ENCODE peak calls at places on chromosome 1, in five cellular contexts. One of them, this sample, is unnamed.

GRCh38 chr1:24564695-24565094 is 8.8 kb downstream of the NCMAP start:
- DNase-seq in HEK293T: no peak
- DNase-seq in GM12878: no peak
- DNase-seq in SK-N-SH: no peak
- DNase-seq in HepG2: no peak
- DNase-seq in this sample: no peak

GRCh38 chr1:56911098-56911497 is 54.7 kb downstream of the C8B start:
- DNase-seq in HEK293T: no peak
- DNase-seq in GM12878: no peak
- DNase-seq in SK-N-SH: no peak
- DNase-seq in HepG2: peak
- DNase-seq in this sample: no peak

GRCh38 chr1:11845641-11846335 is 1.8 kb downstream of the NPPA start:
- DNase-seq in HEK293T: no peak
- DNase-seq in GM12878: no peak
- DNase-seq in SK-N-SH: peak
- DNase-seq in HepG2: peak
- DNase-seq in this sample: peak

GRCh38 chr1:40760984-40761383 is 22.6 kb upstream of the KCNQ4 start:
- DNase-seq in HEK293T: no peak
- DNase-seq in GM12878: no peak
- DNase-seq in SK-N-SH: no peak
- DNase-seq in HepG2: no peak
- DNase-seq in this sample: no peak

GRCh38 chr1:145782166-145783099 is 41.5 kb downstream of the RNF115 start:
- DNase-seq in HEK293T: no peak
- DNase-seq in GM12878: no peak
- DNase-seq in SK-N-SH: no peak
- DNase-seq in HepG2: peak
- DNase-seq in this sample: no peak

GRCh38 chr1:38578444-38578951 is 281.1 kb downstream of the RRAGC start:
- DNase-seq in HEK293T: no peak
- DNase-seq in GM12878: no peak
- DNase-seq in SK-N-SH: no peak
- DNase-seq in HepG2: no peak
- DNase-seq in this sample: no peak

GRCh38 chr1:167666416-167666815 is 36.4 kb downstream of the RCSD1 start:
- DNase-seq in HEK293T: no peak
- DNase-seq in GM12878: no peak
- DNase-seq in SK-N-SH: no peak
- DNase-seq in HepG2: no peak
- DNase-seq in this sample: no peak

GRCh38 chr1:103106426-103107321 is 1.6 kb downstream of the COL11A1 start:
- DNase-seq in HEK293T: peak
- DNase-seq in GM12878: no peak
- DNase-seq in SK-N-SH: peak
- DNase-seq in HepG2: peak
- DNase-seq in this sample: peak

GRCh38 chr1:244887281-244887680 is 22.9 kb upstream of the HNRNPU start:
- DNase-seq in HEK293T: no peak
- DNase-seq in GM12878: no peak
- DNase-seq in SK-N-SH: no peak
- DNase-seq in HepG2: no peak
- DNase-seq in this sample: no peak

GRCh38 chr1:242147096-242147976 is 148.4 kb upstream of the MAP1LC3C start:
- DNase-seq in HEK293T: no peak
- DNase-seq in GM12878: no peak
- DNase-seq in SK-N-SH: no peak
- DNase-seq in HepG2: no peak
- DNase-seq in this sample: no peak

GRCh38 chr1:51728611-51729155 is 111.8 kb downstream of the OSBPL9 start:
- DNase-seq in HEK293T: no peak
- DNase-seq in GM12878: no peak
- DNase-seq in SK-N-SH: peak
- DNase-seq in HepG2: no peak
- DNase-seq in this sample: no peak

GRCh38 chr1:33826311-33826710 is 37.6 kb upstream of the HMGB4 start:
- DNase-seq in HEK293T: no peak
- DNase-seq in GM12878: no peak
- DNase-seq in SK-N-SH: no peak
- DNase-seq in HepG2: no peak
- DNase-seq in this sample: no peak

GRCh38 chr1:233140519-233140918 is 155.0 kb downstream of the PCNX2 start:
- DNase-seq in HEK293T: no peak
- DNase-seq in GM12878: no peak
- DNase-seq in SK-N-SH: no peak
- DNase-seq in HepG2: no peak
- DNase-seq in this sample: no peak

GRCh38 chr1:109198043-109198695 is 15.5 kb upstream of the SARS1 start:
- DNase-seq in HEK293T: no peak
- DNase-seq in GM12878: no peak
- DNase-seq in SK-N-SH: no peak
- DNase-seq in HepG2: no peak
- DNase-seq in this sample: peak

GRCh38 chr1:203276408-203276807 is 28.9 kb upstream of the BTG2 start:
- DNase-seq in HEK293T: no peak
- DNase-seq in GM12878: no peak
- DNase-seq in SK-N-SH: no peak
- DNase-seq in HepG2: no peak
- DNase-seq in this sample: no peak

GRCh38 chr1:63615809-63616420 is 22.7 kb downstream of the PGM1 start:
- DNase-seq in HEK293T: peak
- DNase-seq in GM12878: peak
- DNase-seq in SK-N-SH: peak
- DNase-seq in HepG2: peak
- DNase-seq in this sample: peak

GRCh38 chr1:31476891-31477846 is 64.2 kb downstream of the SERINC2 start:
- DNase-seq in HEK293T: no peak
- DNase-seq in GM12878: peak
- DNase-seq in SK-N-SH: peak
- DNase-seq in HepG2: no peak
- DNase-seq in this sample: no peak

GRCh38 chr1:160949881-160950280 is 4.7 kb downstream of the ITLN2 start:
- DNase-seq in HEK293T: no peak
- DNase-seq in GM12878: no peak
- DNase-seq in SK-N-SH: no peak
- DNase-seq in HepG2: no peak
- DNase-seq in this sample: no peak

GRCh38 chr1:78141522-78142231 is 95.9 kb downstream of the GIPC2 start:
- DNase-seq in HEK293T: no peak
- DNase-seq in GM12878: no peak
- DNase-seq in SK-N-SH: no peak
- DNase-seq in HepG2: no peak
- DNase-seq in this sample: no peak

GRCh38 chr1:237059244-237059643 is 17.3 kb downstream of the RYR2 start:
- DNase-seq in HEK293T: no peak
- DNase-seq in GM12878: no peak
- DNase-seq in SK-N-SH: no peak
- DNase-seq in HepG2: no peak
- DNase-seq in this sample: no peak

GRCh38 chr1:2344121-2344681 is 47.2 kb downstream of the MORN1 start:
- DNase-seq in HEK293T: no peak
- DNase-seq in GM12878: no peak
- DNase-seq in SK-N-SH: no peak
- DNase-seq in HepG2: no peak
- DNase-seq in this sample: no peak

GRCh38 chr1:24968941-24969585 is 39.0 kb upstream of the RUNX3 start:
- DNase-seq in HEK293T: no peak
- DNase-seq in GM12878: no peak
- DNase-seq in SK-N-SH: no peak
- DNase-seq in HepG2: no peak
- DNase-seq in this sample: no peak

GRCh38 chr1:86705633-86705985 is 1.2 kb downstream of the SH3GLB1 start:
- DNase-seq in HEK293T: no peak
- DNase-seq in GM12878: no peak
- DNase-seq in SK-N-SH: no peak
- DNase-seq in HepG2: no peak
- DNase-seq in this sample: no peak

GRCh38 chr1:18959591-18959990 is 3.1 kb upstream of the IFFO2 start:
- DNase-seq in HEK293T: no peak
- DNase-seq in GM12878: no peak
- DNase-seq in SK-N-SH: no peak
- DNase-seq in HepG2: no peak
- DNase-seq in this sample: no peak

GRCh38 chr1:168348146-168348709 is 67.6 kb downstream of the TBX19 start:
- DNase-seq in HEK293T: no peak
- DNase-seq in GM12878: no peak
- DNase-seq in SK-N-SH: no peak
- DNase-seq in HepG2: no peak
- DNase-seq in this sample: peak

GRCh38 chr1:220031290-220031689 is 15.0 kb downstream of the EPRS1 start:
- DNase-seq in HEK293T: no peak
- DNase-seq in GM12878: no peak
- DNase-seq in SK-N-SH: no peak
- DNase-seq in HepG2: no peak
- DNase-seq in this sample: no peak

DNA sequence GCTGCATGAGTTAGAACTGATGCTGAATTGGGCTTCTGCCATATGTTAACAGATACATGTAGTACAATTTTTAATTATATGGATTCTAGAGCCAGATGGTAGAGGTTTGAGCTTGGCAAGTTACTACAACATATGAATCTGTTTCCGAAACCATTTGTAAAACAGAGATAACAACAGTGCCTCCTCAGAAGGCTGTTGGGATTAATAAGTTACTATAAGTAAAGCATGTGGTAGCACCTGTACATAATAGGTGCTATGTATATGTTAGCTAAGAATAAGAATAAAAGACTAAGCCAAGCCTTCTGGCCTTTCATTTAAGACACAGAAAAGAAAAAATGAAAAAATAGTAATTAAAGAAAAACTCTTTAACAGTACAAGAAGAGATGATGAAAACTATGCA is 17.8 kb downstream of the EPRS1 start:
- DNase-seq in HEK293T: no peak
- DNase-seq in GM12878: no peak
- DNase-seq in SK-N-SH: peak
- DNase-seq in HepG2: no peak
- DNase-seq in this sample: no peak
- TF ChIP-seq FOXM1 in HEK293T: no peak
- TF ChIP-seq FOXM1 in GM12878: no peak
- TF ChIP-seq FOXM1 in SK-N-SH: no peak
- TF ChIP-seq FOXM1 in HepG2: no peak
- TF ChIP-seq FOXM1 in this sample: no peak

DNA sequence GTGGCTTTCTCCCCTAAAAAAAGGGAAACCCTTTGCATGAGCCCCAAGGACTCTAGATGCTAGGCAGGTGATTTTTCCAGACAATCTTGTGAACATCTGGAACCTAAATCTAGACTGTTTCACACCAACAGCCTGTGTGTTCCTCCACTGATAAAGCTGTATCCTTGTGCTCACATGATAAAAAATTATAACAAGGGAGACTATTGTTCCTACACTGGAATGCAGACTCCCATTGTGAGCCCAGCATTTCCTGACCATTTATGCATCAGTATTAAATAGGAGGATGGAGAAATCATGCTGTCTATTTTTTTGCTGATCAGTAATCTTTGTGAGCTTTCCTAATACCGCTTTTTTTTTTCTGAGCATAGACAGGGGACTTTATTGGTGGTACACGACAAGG is 52.5 kb downstream of the ZNF697 start:
- DNase-seq in HEK293T: no peak
- DNase-seq in GM12878: no peak
- DNase-seq in SK-N-SH: no peak
- DNase-seq in HepG2: no peak
- DNase-seq in this sample: no peak
- TF ChIP-seq FOXM1 in HEK293T: no peak
- TF ChIP-seq FOXM1 in GM12878: no peak
- TF ChIP-seq FOXM1 in SK-N-SH: no peak
- TF ChIP-seq FOXM1 in HepG2: no peak
- TF ChIP-seq FOXM1 in this sample: no peak

GRCh38 chr1:154857441-154858215 is 12.5 kb downstream of the KCNN3 start:
- DNase-seq in HEK293T: no peak
- DNase-seq in GM12878: no peak
- DNase-seq in SK-N-SH: no peak
- DNase-seq in HepG2: no peak
- DNase-seq in this sample: no peak

GRCh38 chr1:154857022-154857421 is 13.1 kb downstream of the KCNN3 start:
- DNase-seq in HEK293T: no peak
- DNase-seq in GM12878: no peak
- DNase-seq in SK-N-SH: no peak
- DNase-seq in HepG2: no peak
- DNase-seq in this sample: no peak

GRCh38 chr1:154860154-154860870 is 9.8 kb downstream of the KCNN3 start:
- DNase-seq in HEK293T: no peak
- DNase-seq in GM12878: peak
- DNase-seq in SK-N-SH: no peak
- DNase-seq in HepG2: no peak
- DNase-seq in this sample: no peak

GRCh38 chr1:154859786-154860153 is 10.3 kb downstream of the KCNN3 start:
- DNase-seq in HEK293T: no peak
- DNase-seq in GM12878: peak
- DNase-seq in SK-N-SH: no peak
- DNase-seq in HepG2: no peak
- DNase-seq in this sample: no peak

GRCh38 chr1:154859151-154859785 is 10.8 kb downstream of the KCNN3 start:
- DNase-seq in HEK293T: no peak
- DNase-seq in GM12878: no peak
- DNase-seq in SK-N-SH: no peak
- DNase-seq in HepG2: no peak
- DNase-seq in this sample: no peak
- TF ChIP-seq FOXM1 in HEK293T: no peak
- TF ChIP-seq FOXM1 in GM12878: no peak
- TF ChIP-seq FOXM1 in SK-N-SH: no peak
- TF ChIP-seq FOXM1 in HepG2: no peak
- TF ChIP-seq FOXM1 in this sample: no peak

GRCh38 chr1:209586341-209586740 is 2.8 kb downstream of the CAMK1G start:
- DNase-seq in HEK293T: no peak
- DNase-seq in GM12878: no peak
- DNase-seq in SK-N-SH: no peak
- DNase-seq in HepG2: no peak
- DNase-seq in this sample: no peak

GRCh38 chr1:209587778-209588177 is 4.3 kb downstream of the CAMK1G start:
- DNase-seq in HEK293T: no peak
- DNase-seq in GM12878: no peak
- DNase-seq in SK-N-SH: no peak
- DNase-seq in HepG2: no peak
- DNase-seq in this sample: no peak

GRCh38 chr1:209589863-209590262 is 6.3 kb downstream of the CAMK1G start:
- DNase-seq in HEK293T: no peak
- DNase-seq in GM12878: no peak
- DNase-seq in SK-N-SH: no peak
- DNase-seq in HepG2: no peak
- DNase-seq in this sample: no peak

GRCh38 chr1:209590405-209590804 is 6.9 kb downstream of the CAMK1G start:
- DNase-seq in HEK293T: peak
- DNase-seq in GM12878: no peak
- DNase-seq in SK-N-SH: peak
- DNase-seq in HepG2: peak
- DNase-seq in this sample: peak

DNA sequence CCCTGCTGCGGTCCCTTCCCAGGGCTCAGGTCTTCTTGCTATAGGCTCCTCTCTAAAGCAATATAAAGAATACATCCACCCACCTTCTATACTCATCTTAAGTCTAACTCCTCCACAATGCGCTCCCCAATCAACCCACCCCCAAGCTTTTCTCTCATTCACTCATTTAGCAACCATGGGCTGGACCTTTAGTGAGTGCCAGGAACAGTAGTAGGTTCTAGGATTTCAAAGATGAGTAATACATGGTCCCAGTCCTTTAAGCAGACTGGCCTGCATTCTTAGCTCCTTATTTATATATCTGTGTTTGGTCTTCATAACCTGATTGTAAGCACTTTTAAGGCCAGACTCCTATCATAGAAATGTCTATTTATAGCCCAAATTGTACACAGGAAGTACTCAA is 5.9 kb downstream of the CAMK1G start:
- DNase-seq in HEK293T: no peak
- DNase-seq in GM12878: no peak
- DNase-seq in SK-N-SH: no peak
- DNase-seq in HepG2: no peak
- DNase-seq in this sample: no peak
- TF ChIP-seq FOXM1 in HEK293T: no peak
- TF ChIP-seq FOXM1 in GM12878: no peak
- TF ChIP-seq FOXM1 in SK-N-SH: no peak
- TF ChIP-seq FOXM1 in HepG2: no peak
- TF ChIP-seq FOXM1 in this sample: no peak

This sample was measured in K562.